ENCODE peak calls at places on chromosomes 7 and 10, in six cellular contexts. G is fibroblast of lung, X is HFF-Myc, D is psoas muscle, L is dorsolateral prefrontal cortex, O is mammary epithelial cell. V is an unnamed sample.

GRCh38 chr7:110839866-110840265 is 251.1 kb upstream of the LRRN3 start:
- DNase-seq in D (no peak), L (no peak), O (peak), X (peak), G (peak), V (peak)

GRCh38 chr10:132146941-132147915 is 39.5 kb upstream of the DPYSL4 start:
- DNase-seq in G (no peak), X (no peak), O (no peak), D (peak), L (peak), V (no peak)

GRCh38 chr7:66247387-66248078 is 42.4 kb downstream of the TPST1 start:
- DNase-seq in X (no peak), G (no peak), D (no peak), L (no peak), O (peak), V (no peak)

GRCh38 chr10:29784175-29784773 is 149.5 kb upstream of the SVIL start:
- DNase-seq in G (peak), D (peak), L (no peak), O (peak), X (peak), V (peak)

GRCh38 chr10:102410427-102411073 is 8.0 kb downstream of the PSD start:
- DNase-seq in G (peak), O (no peak), D (no peak), L (no peak), X (no peak), V (peak)

GRCh38 chr7:36303202-36304098 is 86.2 kb upstream of the ANLN start:
- DNase-seq in O (peak), L (peak), D (peak), G (peak), X (peak), V (peak)

GRCh38 chr7:40753455-40753854 is 618.6 kb downstream of the SUGCT start:
- DNase-seq in G (no peak), X (no peak), O (peak), D (no peak), L (no peak), V (peak)

GRCh38 chr10:119410361-119411116 is 132.0 kb downstream of the RGS10 start:
- DNase-seq in G (no peak), D (no peak), O (no peak), X (no peak), L (no peak), V (no peak)

GRCh38 chr7:1498370-1499305 is 5.6 kb downstream of the INTS1 start:
- DNase-seq in G (no peak), L (no peak), O (no peak), D (no peak), X (no peak), V (no peak)

GRCh38 chr10:46229144-46229563 is 57.6 kb upstream of the ANTXRL start:
- DNase-seq in X (no peak), O (no peak), D (no peak), G (no peak), L (no peak), V (no peak)

GRCh38 chr7:132575336-132575986 is 809 bp downstream of the PLXNA4 start:
- DNase-seq in X (no peak), D (peak), O (no peak), L (no peak), G (peak), V (peak)

GRCh38 chr7:44073664-44074348 is 8.4 kb upstream of the PGAM2 start:
- DNase-seq in G (no peak), L (peak), D (peak), O (peak), X (no peak), V (peak)

GRCh38 chr7:133550145-133550544 is 297.3 kb downstream of the EXOC4 start:
- DNase-seq in O (peak), L (no peak), D (no peak), X (no peak), G (no peak), V (no peak)

GRCh38 chr7:45026984-45027773 is 27.2 kb downstream of the CCM2 start:
- DNase-seq in L (no peak), X (peak), G (peak), O (peak), D (no peak), V (peak)

GRCh38 chr7:129225931-129226572 is 1.2 kb downstream of the AHCYL2 start:
- DNase-seq in D (no peak), L (no peak), X (no peak), G (no peak), O (no peak), V (no peak)

GRCh38 chr10:49308881-49309280 is 9.9 kb downstream of the C10orf71 start:
- DNase-seq in G (no peak), O (no peak), L (no peak), X (no peak), D (no peak), V (no peak)

GRCh38 chr7:22935269-22935668 is 78.7 kb downstream of the HYCC1 start:
- DNase-seq in X (no peak), D (no peak), L (no peak), G (no peak), O (no peak), V (peak)

GRCh38 chr7:44347546-44348114 is 22.2 kb upstream of the CAMK2B start:
- DNase-seq in O (no peak), D (no peak), G (no peak), X (no peak), L (no peak), V (no peak)

GRCh38 chr10:128908109-128908898 is 558.7 kb upstream of the MGMT start:
- DNase-seq in X (no peak), G (no peak), O (no peak), L (no peak), D (no peak), V (peak)

GRCh38 chr7:11786186-11786585 is 45.8 kb downstream of the THSD7A start:
- DNase-seq in G (peak), O (peak), D (no peak), L (no peak), X (no peak), V (no peak)

GRCh38 chr7:73451780-73452398 is 18.3 kb downstream of the FZD9 start:
- DNase-seq in G (peak), D (no peak), X (peak), O (peak), L (no peak), V (peak)

GRCh38 chr7:27615420-27616185 is 47.1 kb downstream of the HIBADH start:
- DNase-seq in G (no peak), O (no peak), X (no peak), L (no peak), D (no peak), V (no peak)

GRCh38 chr7:85294176-85294575 is 107.3 kb upstream of the SEMA3D start:
- DNase-seq in X (no peak), G (no peak), L (no peak), O (no peak), D (no peak), V (no peak)

GRCh38 chr10:113059001-113059780 is 109.1 kb downstream of the TCF7L2 start:
- DNase-seq in O (peak), X (no peak), L (no peak), D (no peak), G (peak), V (peak)

GRCh38 chr10:48577158-48577557 is 27.7 kb downstream of the ARHGAP22 start:
- DNase-seq in O (no peak), G (no peak), L (no peak), X (no peak), D (no peak), V (no peak)

GRCh38 chr10:122263971-122264370 is 7.1 kb upstream of the BTBD16 start:
- DNase-seq in L (no peak), X (peak), D (no peak), G (peak), O (peak), V (peak)

DNA sequence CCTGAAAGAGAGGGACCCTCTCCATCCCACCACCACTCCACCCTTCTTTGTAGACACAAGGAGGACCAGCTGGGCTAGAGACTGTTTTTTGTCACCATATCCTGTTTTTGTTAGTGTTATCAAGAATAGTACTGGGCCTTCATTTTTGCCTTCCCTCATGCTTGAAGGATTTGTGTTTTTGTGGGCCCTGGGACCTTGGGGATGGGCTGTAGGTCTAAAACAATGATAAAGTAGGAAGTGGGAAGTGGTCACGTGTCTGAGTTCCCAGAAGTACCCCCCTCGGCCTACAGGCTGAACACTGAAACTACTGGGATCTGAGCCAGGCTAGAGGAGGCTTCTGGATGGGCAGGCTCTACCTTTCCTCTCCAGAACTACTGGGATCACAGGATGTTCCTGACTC is 8.9 kb downstream of the AGFG2 start:
- DNase-seq in O (no peak), G (peak), X (no peak), D (no peak), L (no peak), V (peak)
- TF ChIP-seq CTCF in O (no peak), G (no peak), X (no peak), D (no peak), L (no peak), V (peak)

GRCh38 chr7:64882341-64883112 is 20.5 kb upstream of the ZNF273 start:
- DNase-seq in O (no peak), L (no peak), X (no peak), G (peak), D (peak), V (peak)
- H3K4me3 ChIP-seq in O (no peak), L (peak), X (peak), G (peak), D (peak), V (peak)

GRCh38 chr7:38070718-38071117 is 107.3 kb upstream of the STARD3NL start:
- DNase-seq in G (no peak), L (no peak), X (no peak), O (no peak), D (no peak), V (peak)
- TF ChIP-seq CTCF in G (peak), L (no peak), X (peak), O (peak), D (peak), V (peak)

GRCh38 chr7:69602522-69602921 is 4.2 kb downstream of the AUTS2 start:
- DNase-seq in L (no peak), O (no peak), X (no peak), D (no peak), G (no peak), V (no peak)

GRCh38 chr7:69603937-69604494 is 5.7 kb downstream of the AUTS2 start:
- DNase-seq in L (no peak), O (no peak), G (no peak), D (no peak), X (no peak), V (no peak)

GRCh38 chr7:69608049-69608448 is 9.8 kb downstream of the AUTS2 start:
- DNase-seq in O (no peak), L (no peak), G (no peak), D (no peak), X (no peak), V (no peak)

GRCh38 chr7:69603351-69603750 is 5.1 kb downstream of the AUTS2 start:
- DNase-seq in O (no peak), L (no peak), X (no peak), D (no peak), G (no peak), V (no peak)

GRCh38 chr7:69605070-69605469 is 6.8 kb downstream of the AUTS2 start:
- DNase-seq in G (no peak), D (no peak), X (no peak), O (no peak), L (no peak), V (no peak)
- H3K4me3 ChIP-seq in G (no peak), D (no peak), X (no peak), O (no peak), L (no peak), V (no peak)

GRCh38 chr10:14478639-14479038 is 147.9 kb upstream of the FRMD4A start:
- DNase-seq in G (peak), L (peak), D (peak), O (peak), X (no peak), V (peak)
- TF ChIP-seq CTCF in G (peak), L (peak), D (peak), O (peak), X (peak), V (peak)

GRCh38 chr7:92588561-92588960 is 1.6 kb downstream of the FAM133B start:
- DNase-seq in L (no peak), G (peak), O (peak), X (no peak), D (no peak), V (peak)
- H3K4me3 ChIP-seq in L (peak), G (peak), O (peak), X (peak), D (peak), V (peak)